ENCODE peak calls at places on chromosomes 13 and 19, in six cellular contexts. P, J, O, M, I and V are unnamed samples.

GRCh38 chr13:65032825-65033224 is 2197.3 kb downstream of the PCDH9 start:
- DNase-seq in P (no peak), J (no peak), O (no peak), M (no peak), I (no peak), V (no peak)

GRCh38 chr13:29918845-29919244 is 68.4 kb upstream of the UBL3 start:
- DNase-seq in P (peak), J (no peak), O (no peak), M (peak), I (no peak), V (peak)

GRCh38 chr19:10093295-10094186 is 7.4 kb downstream of the SHFL start:
- DNase-seq in P (no peak), J (no peak), O (no peak), M (no peak), I (no peak), V (peak)

GRCh38 chr13:85170372-85170771 is 628.8 kb downstream of the SLITRK6 start:
- DNase-seq in P (no peak), J (no peak), O (no peak), M (no peak), I (no peak), V (no peak)

GRCh38 chr13:79409828-79410227 is 3.8 kb upstream of the RBM26 start:
- DNase-seq in P (no peak), J (no peak), O (no peak), M (no peak), I (no peak), V (no peak)

GRCh38 chr13:50934735-50935419 is 25.3 kb downstream of the RNASEH2B start:
- DNase-seq in P (no peak), J (no peak), O (no peak), M (no peak), I (no peak), V (no peak)

GRCh38 chr13:77316430-77316829 is 10.5 kb downstream of the MYCBP2 start:
- DNase-seq in P (no peak), J (no peak), O (no peak), M (no peak), I (peak), V (no peak)

GRCh38 chr13:112603641-112604220 is 15.8 kb upstream of the TUBGCP3 start:
- DNase-seq in P (no peak), J (no peak), O (no peak), M (no peak), I (peak), V (peak)

GRCh38 chr13:36973621-36974268 is 25.4 kb downstream of the ALG5 start:
- DNase-seq in P (no peak), J (no peak), O (no peak), M (no peak), I (no peak), V (no peak)

GRCh38 chr13:97225533-97225932 is 3.4 kb downstream of the MBNL2 start:
- DNase-seq in P (no peak), J (no peak), O (no peak), M (no peak), I (peak), V (no peak)

GRCh38 chr13:80033286-80033685 is 307.6 kb downstream of the SPRY2 start:
- DNase-seq in P (no peak), J (no peak), O (no peak), M (no peak), I (no peak), V (peak)

GRCh38 chr13:79833972-79834371 is 353.0 kb downstream of the NDFIP2 start:
- DNase-seq in P (peak), J (no peak), O (no peak), M (no peak), I (no peak), V (no peak)

GRCh38 chr13:96968027-96968426 is 26.2 kb downstream of the OXGR1 start:
- DNase-seq in P (no peak), J (no peak), O (no peak), M (no peak), I (no peak), V (no peak)

GRCh38 chr13:112177889-112178288 is 110.9 kb downstream of the SOX1 start:
- DNase-seq in P (no peak), J (no peak), O (no peak), M (no peak), I (no peak), V (no peak)

GRCh38 chr13:22836475-22836874 is 344.3 kb upstream of the SGCG start:
- DNase-seq in P (no peak), J (no peak), O (no peak), M (no peak), I (no peak), V (no peak)

GRCh38 chr13:20772401-20773131 is 1.2 kb downstream of the EEF1AKMT1 start:
- DNase-seq in P (peak), J (no peak), O (no peak), M (no peak), I (no peak), V (peak)

GRCh38 chr19:28305513-28305912 is 907.4 kb downstream of the UQCRFS1 start:
- DNase-seq in P (no peak), J (no peak), O (no peak), M (no peak), I (no peak), V (no peak)

GRCh38 chr19:12000152-12000981 is 35.1 kb downstream of the ZNF433 start:
- DNase-seq in P (peak), J (no peak), O (no peak), M (no peak), I (no peak), V (no peak)

DNA sequence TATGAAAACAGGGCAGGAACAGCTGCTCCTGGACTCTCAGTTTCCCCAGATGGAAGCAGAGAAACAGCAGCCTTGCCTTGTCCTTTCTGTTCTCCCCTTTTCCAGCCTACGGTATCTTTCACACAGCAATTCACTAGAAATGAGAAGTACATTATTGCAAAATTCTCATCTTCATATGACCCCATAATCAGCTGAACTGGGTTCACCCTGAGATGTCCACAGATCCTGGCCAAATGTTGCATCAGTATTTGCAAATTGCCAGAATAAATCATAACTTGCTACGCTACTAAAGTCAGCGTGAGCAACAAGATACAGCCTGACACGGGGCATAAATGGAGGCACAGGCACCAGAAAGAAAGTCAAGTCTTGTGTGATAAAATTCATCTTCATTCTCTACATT is 16.1 kb downstream of the VSTM1 start:
- DNase-seq in P (no peak), J (no peak), O (no peak), M (no peak), I (no peak), V (no peak)
- H3K4me3 ChIP-seq in P (no peak), J (no peak), O (no peak), M (no peak), I (no peak), V (no peak)

GRCh38 chr19:46431824-46432223 is 3.1 kb upstream of the PNMA8C start:
- DNase-seq in P (no peak), J (peak), O (no peak), M (no peak), I (no peak), V (no peak)
- TF ChIP-seq CTCF in P (peak), J (no peak), O (no peak), M (peak), I (no peak), V (no peak)

DNA sequence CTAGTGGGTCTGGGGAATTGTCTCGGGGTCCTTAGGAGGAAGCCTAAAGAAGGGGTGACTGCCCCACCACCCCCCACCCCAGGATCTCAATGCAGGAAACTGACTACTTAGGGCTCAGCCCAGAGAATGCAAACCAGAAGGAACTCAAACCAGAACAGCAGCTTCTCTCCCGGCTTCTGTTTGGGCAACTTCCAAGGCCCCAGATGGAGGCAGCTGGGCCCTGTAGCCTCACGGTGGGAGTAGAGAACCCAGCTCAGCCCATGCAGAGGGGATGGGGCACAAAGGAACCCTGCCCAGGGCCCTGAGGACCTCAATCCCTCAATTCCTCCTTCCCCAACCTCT is 2.3 kb downstream of the ADGRE5 start:
- DNase-seq in P (peak), J (no peak), O (peak), M (no peak), I (no peak), V (peak)
- H3K4me3 ChIP-seq in P (peak), J (peak), O (peak), M (no peak), I (no peak), V (no peak)

DNA sequence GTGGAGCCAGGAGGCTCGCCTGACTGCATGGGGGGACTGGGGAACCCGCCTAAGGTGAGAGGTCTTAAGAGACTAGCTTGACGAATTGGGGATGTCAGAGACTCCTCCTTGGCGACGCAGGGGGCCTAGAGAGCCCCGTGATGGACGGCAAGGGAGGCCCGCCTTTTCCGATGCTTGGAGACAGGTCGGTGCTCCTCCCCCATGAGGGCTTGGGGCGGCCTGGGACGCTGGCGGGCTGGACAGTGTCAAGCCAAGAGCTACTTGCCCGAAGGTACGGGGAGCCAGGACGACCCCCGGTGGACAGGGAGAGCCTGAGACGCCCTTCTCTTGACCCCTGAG is 636 bp downstream of the SDHAF1 start:
- DNase-seq in P (peak), J (peak), O (peak), M (no peak), I (peak), V (peak)
- TF ChIP-seq CTCF in P (no peak), J (no peak), O (no peak), M (no peak), I (no peak), V (no peak)

GRCh38 chr13:73210218-73210883 is 151.5 kb downstream of the KLF5 start:
- DNase-seq in P (no peak), J (no peak), O (no peak), M (no peak), I (no peak), V (no peak)
- H3K4me3 ChIP-seq in P (no peak), J (no peak), O (no peak), M (no peak), I (no peak), V (no peak)

DNA sequence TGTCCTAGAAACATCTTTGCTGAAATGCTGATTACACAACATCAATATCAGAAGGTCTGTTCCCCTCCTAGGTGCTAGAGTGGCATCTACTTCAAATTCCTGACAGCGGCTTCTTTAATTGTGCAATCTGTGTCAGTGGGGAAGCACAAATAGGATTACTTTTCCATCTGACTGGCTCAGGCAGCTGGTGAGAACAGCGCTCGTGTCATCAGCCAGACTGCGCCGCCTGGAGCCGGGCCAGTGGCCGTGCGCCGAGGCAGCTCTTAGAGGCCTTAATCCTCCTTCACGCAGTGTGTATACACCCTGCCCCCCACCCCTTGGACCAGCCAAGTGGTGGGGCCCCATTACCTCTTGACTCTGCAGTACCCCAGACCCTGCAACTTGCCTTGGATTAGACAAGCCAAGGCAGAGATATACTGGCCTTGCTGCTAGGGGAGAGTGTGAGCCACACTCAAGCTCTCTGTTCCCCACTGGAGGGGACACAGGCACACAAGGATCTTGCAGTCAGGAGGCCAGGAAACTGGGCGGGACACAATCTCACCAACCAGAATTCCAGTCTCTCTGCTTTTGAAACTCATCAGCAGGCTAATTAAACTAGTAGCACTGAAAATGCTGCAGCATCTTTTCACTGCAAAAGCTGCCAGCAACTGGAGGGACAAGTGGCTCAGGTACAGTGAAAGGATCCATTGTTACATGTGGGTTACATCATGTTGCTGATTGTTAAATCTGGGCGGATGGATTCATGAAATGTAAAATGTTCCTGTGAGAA is 48.9 kb upstream of the EPHX3 start:
- DNase-seq in P (peak), J (peak), O (peak), M (no peak), I (peak), V (peak)
- TF ChIP-seq CTCF in P (peak), J (peak), O (no peak), M (peak), I (no peak), V (peak)